ENCODE peak calls at places on chromosome 17, in seven cellular contexts. S is H1, H is HCT116, V is endothelial cell of umbilical vein, A is SK-N-SH, O is K562, E is HepG2. T is an unnamed sample.

GRCh38 chr17:7067198-7067597 is 12.9 kb downstream of the CLEC10A start:
- DNase-seq in S (no peak), E (no peak), H (no peak), V (no peak), O (no peak), A (no peak), T (no peak)

GRCh38 chr17:28743243-28744103 is at the start of gene TRAF4:
- DNase-seq in S (no peak), A (peak; percentile 92), V (peak; percentile 63), O (peak; percentile 90), E (peak; percentile 73), H (peak; percentile 79), T (no peak)

GRCh38 chr17:8466466-8466865 is 30.8 kb downstream of the NDEL1 start:
- DNase-seq in V (no peak), E (no peak), S (no peak), H (no peak), O (no peak), A (no peak), T (no peak)

GRCh38 chr17:42774066-42774750 is 959 bp downstream of the VPS25 start:
- DNase-seq in H (no peak), E (peak; percentile 49), S (no peak), V (no peak), A (no peak), O (no peak), T (no peak)

GRCh38 chr17:82019905-82020873 is 2.5 kb downstream of the CENPX start:
- DNase-seq in E (peak; percentile 77), S (no peak), O (peak; percentile 66), V (peak; percentile 39), H (peak; percentile 56), A (peak; percentile 88), T (no peak)

GRCh38 chr17:65754641-65755040 is 193.2 kb upstream of the AXIN2 start:
- DNase-seq in A (no peak), O (no peak), V (no peak), H (no peak), S (no peak), E (no peak), T (no peak)

GRCh38 chr17:13727441-13728171 is 125.9 kb upstream of the HS3ST3A1 start:
- DNase-seq in H (no peak), O (no peak), V (no peak), E (no peak), A (no peak), S (no peak), T (no peak)

GRCh38 chr17:7081341-7082062 is 1.5 kb upstream of the CLEC10A start:
- DNase-seq in O (no peak), V (no peak), A (no peak), E (no peak), H (no peak), S (no peak), T (no peak)

GRCh38 chr17:82217530-82218204 is 5.0 kb upstream of the CCDC57 start:
- DNase-seq in V (peak; percentile 79), O (peak; percentile 76), E (peak; percentile 93), A (peak; percentile 46), S (no peak), H (no peak), T (no peak)

GRCh38 chr17:47741109-47741792 is 8.2 kb downstream of the TBX21 start:
- DNase-seq in V (no peak), S (no peak), O (peak; percentile 3), A (no peak), H (no peak), E (no peak), T (no peak)

GRCh38 chr17:77692571-77693161 is 265.8 kb upstream of the TNRC6C start:
- DNase-seq in H (no peak), O (no peak), A (no peak), S (no peak), V (no peak), E (no peak), T (no peak)

GRCh38 chr17:12998461-12998860 is 19.4 kb downstream of the ELAC2 start:
- DNase-seq in S (no peak), A (no peak), H (no peak), O (no peak), E (no peak), V (no peak), T (no peak)

GRCh38 chr17:58802188-58802587 is 46.5 kb downstream of the PPM1E start:
- DNase-seq in E (no peak), A (no peak), O (no peak), H (no peak), V (no peak), S (no peak), T (no peak)

GRCh38 chr17:63516910-63517824 is 6.0 kb upstream of the KCNH6 start:
- DNase-seq in S (no peak), H (peak; percentile 86), V (no peak), O (no peak), E (peak; percentile 29), A (no peak), T (no peak)

GRCh38 chr17:80992077-80992947 is 671 bp downstream of the CHMP6 start:
- DNase-seq in S (no peak), E (no peak), A (peak; percentile 85), H (no peak), V (no peak), O (peak; percentile 72), T (no peak)

GRCh38 chr17:45936610-45937009 is 42.3 kb downstream of the MAPT start:
- DNase-seq in O (no peak), A (peak; percentile 47), H (no peak), E (no peak), V (no peak), S (no peak), T (no peak)
- H3K9ac ChIP-seq in O (no peak overlapping the region), A (no peak overlapping the region), H (no peak overlapping the region), E (peak overlapping the region; percentile 71), V (no peak overlapping the region), S (no peak overlapping the region), T (no peak overlapping the region)

GRCh38 chr17:50903604-50904521 is 37.7 kb upstream of the TOB1 start:
- DNase-seq in V (no peak), S (no peak), A (no peak), O (no peak), H (no peak), E (no peak), T (no peak)
- TF ChIP-seq POLR2AphosphoS5 in V (no peak), S (no peak), A (peak; percentile 45), O (no peak), H (no peak), E (no peak), T (no peak)

DNA sequence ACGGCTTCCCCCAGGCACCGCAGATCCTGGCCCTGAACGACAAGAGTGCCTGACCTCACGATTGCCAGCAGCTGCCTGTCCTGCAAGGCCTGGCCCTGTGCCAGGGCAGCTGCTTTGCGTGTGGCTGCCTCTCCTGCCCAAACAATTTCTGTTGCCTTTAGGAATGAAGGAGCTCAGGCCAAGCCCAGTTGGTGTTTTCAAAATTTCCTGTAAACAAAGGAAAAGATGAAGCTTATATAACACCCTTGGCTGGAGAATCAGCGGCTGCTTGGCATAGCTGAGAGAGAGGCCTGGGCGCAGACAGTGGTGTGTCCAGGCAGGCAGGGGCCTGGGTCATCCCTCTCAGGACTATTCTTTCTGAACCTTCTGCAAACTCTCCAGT is 11.7 kb upstream of the SLC47A2 start:
- DNase-seq in E (peak; percentile 44), O (no peak), A (peak; percentile 88), V (peak; percentile 89), H (no peak), S (no peak), T (no peak)
- H3K9ac ChIP-seq in E (peak overlapping the region; percentile 25), O (no peak overlapping the region), A (no peak overlapping the region), V (no peak overlapping the region), H (no peak overlapping the region), S (no peak overlapping the region), T (no peak overlapping the region)

GRCh38 chr17:49834118-49834743 is 13.6 kb downstream of the TAC4 start:
- DNase-seq in A (no peak), E (no peak), H (no peak), S (no peak), V (no peak), O (no peak), T (no peak)
- TF ChIP-seq POLR2AphosphoS5 in A (no peak), E (no peak), H (no peak), S (no peak), V (no peak), O (no peak), T (no peak)

DNA sequence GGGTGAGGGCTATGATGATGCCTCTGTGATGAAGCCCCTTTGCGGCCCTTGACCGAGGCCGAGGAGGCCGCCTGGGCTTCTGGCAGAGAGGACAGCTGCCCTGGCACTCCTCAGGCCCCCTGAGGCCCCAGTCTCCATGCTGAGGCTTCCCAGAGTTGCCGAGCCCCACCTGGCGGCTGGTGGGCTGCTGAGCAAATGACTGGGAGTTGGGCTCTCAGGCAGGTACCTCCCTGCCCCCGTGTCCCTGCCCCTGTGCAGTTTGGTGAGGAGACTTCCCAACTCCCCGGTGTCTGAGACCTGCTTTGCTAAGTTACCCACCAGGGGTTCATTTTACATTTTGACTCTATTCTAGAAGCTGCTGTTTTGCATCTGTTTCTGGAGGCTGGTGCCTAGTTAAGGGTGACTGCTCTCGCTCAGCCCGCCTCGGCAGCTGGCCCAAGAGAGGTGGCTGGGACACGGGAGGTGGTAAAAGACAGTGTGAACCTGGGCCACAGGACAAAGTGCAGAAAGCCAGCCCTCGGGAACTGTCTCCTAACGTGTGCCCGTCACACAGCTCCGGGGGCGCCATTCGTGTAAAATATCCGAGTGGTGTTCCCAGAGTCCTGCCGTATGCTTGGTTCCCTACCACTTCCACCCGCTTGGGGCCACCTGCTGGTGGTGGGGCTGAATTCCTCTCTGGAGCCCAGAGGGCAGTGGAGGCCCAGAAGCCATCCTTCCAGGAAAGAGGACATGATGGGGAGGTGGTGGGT is 134.5 kb downstream of the RAB11FIP4 start:
- DNase-seq in O (peak; percentile 36), V (no peak), A (peak; percentile 57), S (no peak), H (no peak), E (peak; percentile 24), T (no peak)
- H3K9ac ChIP-seq in O (peak overlapping the region; percentile 15), V (no peak overlapping the region), A (no peak overlapping the region), S (no peak overlapping the region), H (no peak overlapping the region), E (no peak overlapping the region), T (no peak overlapping the region)

GRCh38 chr17:2321399-2321798 is 14.9 kb downstream of the TSR1 start:
- DNase-seq in O (no peak), H (no peak), S (no peak), V (no peak), A (no peak), E (no peak), T (no peak)
- TF ChIP-seq POLR2AphosphoS5 in O (no peak), H (no peak), S (no peak), V (no peak), A (no peak), E (no peak), T (peak; percentile 16)

GRCh38 chr17:72150632-72151460 is 30.0 kb downstream of the SOX9 start:
- DNase-seq in H (no peak), S (peak; percentile 73), E (no peak), A (no peak), O (no peak), V (no peak), T (no peak)
- H3K9ac ChIP-seq in H (peak overlapping the region; percentile 25), S (peak overlapping the region; percentile 79), E (no peak overlapping the region), A (no peak overlapping the region), O (no peak overlapping the region), V (no peak overlapping the region), T (no peak overlapping the region)

DNA sequence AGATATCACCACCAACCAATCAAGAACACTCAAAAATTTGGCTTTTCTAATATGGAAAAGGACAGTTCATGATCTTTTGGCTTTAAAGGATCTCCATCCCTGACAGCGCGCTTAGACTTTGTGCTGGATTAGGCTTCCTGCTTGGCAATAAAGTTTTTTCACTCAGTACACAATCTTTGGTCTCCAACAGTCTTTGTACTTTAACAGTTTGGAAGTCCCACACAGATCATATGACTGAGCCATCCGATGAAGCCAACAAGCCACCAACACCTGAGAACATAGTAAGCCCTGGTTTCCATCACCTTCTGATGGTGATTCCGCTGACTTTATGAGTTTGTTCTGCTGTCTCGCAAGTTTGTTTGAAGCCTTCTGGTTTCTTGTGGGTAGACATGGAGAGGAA is 34.3 kb downstream of the SMURF2 start:
- DNase-seq in V (no peak), H (no peak), S (no peak), E (peak; percentile 62), O (no peak), A (no peak), T (no peak)
- TF ChIP-seq POLR2AphosphoS5 in V (no peak), H (no peak), S (no peak), E (no peak), O (no peak), A (no peak), T (no peak)